ENCODE peak calls at places on chromosomes 13 and 19, in nine cellular contexts. One of them, this sample, is unnamed.
A peak's percentile ranks its signal among the peaks of the same experiment; 100 is the strongest.

GRCh38 chr19:2699413-2700142 is 2.9 kb downstream of the GNG7 start:
- DNase-seq in NCI-H2081 treated with DMSO at 0.1 percent for 48 hours: no peak
- DNase-seq in AG10803: no peak
- DNase-seq in NCI-H1930: no peak
- DNase-seq in cardiac muscle cell: no peak
- DNase-seq in A549: no peak
- DNase-seq in AG04449: no peak
- DNase-seq in heart right ventricle: no peak
- DNase-seq in NCI-H2107: no peak
- DNase-seq in this sample: no peak

GRCh38 chr13:113448545-113448884 is 4.8 kb downstream of the ADPRHL1 start:
- DNase-seq in NCI-H2081 treated with DMSO at 0.1 percent for 48 hours: no peak
- DNase-seq in A549: no peak
- DNase-seq in AG10803: no peak
- DNase-seq in AG04449: no peak
- DNase-seq in NCI-H2107: no peak
- DNase-seq in cardiac muscle cell: peak; percentile 57
- DNase-seq in heart right ventricle: peak; percentile 73
- DNase-seq in NCI-H1930: no peak
- DNase-seq in this sample: no peak

GRCh38 chr19:40530091-40530901 is 46.4 kb upstream of the SHKBP1 start:
- DNase-seq in AG04449: no peak
- DNase-seq in cardiac muscle cell: peak; percentile 82
- DNase-seq in NCI-H2107: no peak
- DNase-seq in NCI-H1930: peak; percentile 86
- DNase-seq in NCI-H2081 treated with DMSO at 0.1 percent for 48 hours: no peak
- DNase-seq in heart right ventricle: peak; percentile 32
- DNase-seq in A549: peak; percentile 77
- DNase-seq in AG10803: no peak
- DNase-seq in this sample: no peak

GRCh38 chr19:17775245-17775927 is 19.6 kb upstream of the B3GNT3 start:
- DNase-seq in heart right ventricle: no peak
- DNase-seq in cardiac muscle cell: peak; percentile 56
- DNase-seq in AG04449: no peak
- DNase-seq in AG10803: peak; percentile 9
- DNase-seq in NCI-H2107: no peak
- DNase-seq in NCI-H2081 treated with DMSO at 0.1 percent for 48 hours: no peak
- DNase-seq in A549: no peak
- DNase-seq in NCI-H1930: no peak
- DNase-seq in this sample: peak; percentile 19

GRCh38 chr19:8512115-8512967 is 1.6 kb downstream of the ZNF414 start:
- DNase-seq in AG04449: no peak
- DNase-seq in A549: peak; percentile 38
- DNase-seq in heart right ventricle: no peak
- DNase-seq in NCI-H2107: no peak
- DNase-seq in cardiac muscle cell: no peak
- DNase-seq in AG10803: no peak
- DNase-seq in NCI-H2081 treated with DMSO at 0.1 percent for 48 hours: no peak
- DNase-seq in NCI-H1930: no peak
- DNase-seq in this sample: no peak

GRCh38 chr13:71922191-71922590 is 55.2 kb upstream of the DACH1 start:
- DNase-seq in NCI-H2081 treated with DMSO at 0.1 percent for 48 hours: no peak
- DNase-seq in A549: no peak
- DNase-seq in cardiac muscle cell: no peak
- DNase-seq in NCI-H2107: no peak
- DNase-seq in heart right ventricle: no peak
- DNase-seq in AG10803: peak; percentile 47
- DNase-seq in NCI-H1930: peak; percentile 45
- DNase-seq in AG04449: no peak
- DNase-seq in this sample: no peak

GRCh38 chr19:13507053-13507611 is 853 bp upstream of the CACNA1A start:
- DNase-seq in NCI-H2081 treated with DMSO at 0.1 percent for 48 hours: no peak
- DNase-seq in NCI-H2107: no peak
- DNase-seq in AG10803: peak; percentile 56
- DNase-seq in A549: no peak
- DNase-seq in NCI-H1930: no peak
- DNase-seq in heart right ventricle: no peak
- DNase-seq in AG04449: no peak
- DNase-seq in cardiac muscle cell: peak; percentile 18
- DNase-seq in this sample: peak; percentile 56

GRCh38 chr19:29690842-29691241 is 24.2 kb downstream of the C19orf12 start:
- DNase-seq in heart right ventricle: no peak
- DNase-seq in AG10803: peak; percentile 30
- DNase-seq in AG04449: no peak
- DNase-seq in NCI-H2107: no peak
- DNase-seq in NCI-H2081 treated with DMSO at 0.1 percent for 48 hours: no peak
- DNase-seq in A549: peak; percentile 79
- DNase-seq in cardiac muscle cell: no peak
- DNase-seq in NCI-H1930: peak; percentile 29
- DNase-seq in this sample: peak; percentile 49

GRCh38 chr13:90443268-90443667 is 904.2 kb upstream of the MIR17HG start:
- DNase-seq in NCI-H1930: no peak
- DNase-seq in AG04449: no peak
- DNase-seq in heart right ventricle: no peak
- DNase-seq in A549: no peak
- DNase-seq in cardiac muscle cell: no peak
- DNase-seq in NCI-H2081 treated with DMSO at 0.1 percent for 48 hours: no peak
- DNase-seq in AG10803: no peak
- DNase-seq in NCI-H2107: no peak
- DNase-seq in this sample: peak; percentile 9

GRCh38 chr19:44803442-44804428 is 5.2 kb upstream of the BCAM start:
- DNase-seq in NCI-H1930: no peak
- DNase-seq in AG04449: no peak
- DNase-seq in A549: no peak
- DNase-seq in heart right ventricle: no peak
- DNase-seq in cardiac muscle cell: no peak
- DNase-seq in NCI-H2107: no peak
- DNase-seq in AG10803: no peak
- DNase-seq in NCI-H2081 treated with DMSO at 0.1 percent for 48 hours: no peak
- DNase-seq in this sample: no peak

GRCh38 chr19:4449022-4449825 is 8.4 kb downstream of the UBXN6 start:
- DNase-seq in NCI-H2081 treated with DMSO at 0.1 percent for 48 hours: no peak
- DNase-seq in A549: no peak
- DNase-seq in AG04449: no peak
- DNase-seq in AG10803: no peak
- DNase-seq in NCI-H1930: no peak
- DNase-seq in heart right ventricle: peak; percentile 81
- DNase-seq in cardiac muscle cell: no peak
- DNase-seq in NCI-H2107: no peak
- DNase-seq in this sample: no peak

GRCh38 chr19:45492627-45493470 is 4.0 kb downstream of the RTN2 start:
- DNase-seq in A549: no peak
- DNase-seq in heart right ventricle: peak; percentile 65
- DNase-seq in cardiac muscle cell: peak; percentile 90
- DNase-seq in NCI-H1930: no peak
- DNase-seq in NCI-H2107: no peak
- DNase-seq in NCI-H2081 treated with DMSO at 0.1 percent for 48 hours: no peak
- DNase-seq in AG04449: no peak
- DNase-seq in AG10803: peak; percentile 70
- DNase-seq in this sample: peak; percentile 80

GRCh38 chr19:5889288-5889971 is 14.2 kb downstream of the NDUFA11 start:
- DNase-seq in heart right ventricle: no peak
- DNase-seq in AG04449: no peak
- DNase-seq in NCI-H2081 treated with DMSO at 0.1 percent for 48 hours: no peak
- DNase-seq in AG10803: peak; percentile 54
- DNase-seq in cardiac muscle cell: no peak
- DNase-seq in NCI-H1930: no peak
- DNase-seq in NCI-H2107: no peak
- DNase-seq in A549: no peak
- DNase-seq in this sample: peak; percentile 70

GRCh38 chr19:12778905-12779161 is 3.5 kb upstream of the HOOK2 start:
- DNase-seq in NCI-H2081 treated with DMSO at 0.1 percent for 48 hours: no peak
- DNase-seq in heart right ventricle: no peak
- DNase-seq in NCI-H1930: no peak
- DNase-seq in cardiac muscle cell: no peak
- DNase-seq in AG04449: no peak
- DNase-seq in A549: no peak
- DNase-seq in AG10803: no peak
- DNase-seq in NCI-H2107: no peak
- DNase-seq in this sample: no peak

GRCh38 chr19:3606690-3607289 is at the start of gene TBXA2R:
- DNase-seq in NCI-H1930: no peak
- DNase-seq in AG04449: no peak
- DNase-seq in heart right ventricle: peak; percentile 84
- DNase-seq in A549: peak; percentile 70
- DNase-seq in NCI-H2107: no peak
- DNase-seq in cardiac muscle cell: peak; percentile 28
- DNase-seq in AG10803: peak; percentile 53
- DNase-seq in NCI-H2081 treated with DMSO at 0.1 percent for 48 hours: no peak
- DNase-seq in this sample: peak; percentile 43

GRCh38 chr19:947707-948533 is 22.1 kb downstream of the ARID3A start:
- DNase-seq in NCI-H2081 treated with DMSO at 0.1 percent for 48 hours: no peak
- DNase-seq in A549: no peak
- DNase-seq in NCI-H1930: no peak
- DNase-seq in NCI-H2107: no peak
- DNase-seq in cardiac muscle cell: no peak
- DNase-seq in heart right ventricle: peak; percentile 59
- DNase-seq in AG10803: no peak
- DNase-seq in AG04449: no peak
- DNase-seq in this sample: no peak

GRCh38 chr19:29495971-29496441 is 29.8 kb upstream of the VSTM2B start:
- DNase-seq in heart right ventricle: no peak
- DNase-seq in NCI-H1930: no peak
- DNase-seq in NCI-H2081 treated with DMSO at 0.1 percent for 48 hours: no peak
- DNase-seq in AG04449: no peak
- DNase-seq in AG10803: no peak
- DNase-seq in NCI-H2107: no peak
- DNase-seq in cardiac muscle cell: no peak
- DNase-seq in A549: no peak
- DNase-seq in this sample: no peak

GRCh38 chr13:57627663-57628062 is 3.9 kb upstream of the PCDH17 start:
- DNase-seq in A549: no peak
- DNase-seq in NCI-H2107: no peak
- DNase-seq in cardiac muscle cell: peak; percentile 50
- DNase-seq in heart right ventricle: no peak
- DNase-seq in AG10803: peak; percentile 7
- DNase-seq in NCI-H2081 treated with DMSO at 0.1 percent for 48 hours: no peak
- DNase-seq in NCI-H1930: no peak
- DNase-seq in AG04449: no peak
- DNase-seq in this sample: peak; percentile 2

GRCh38 chr13:36975172-36975571 is 24.0 kb downstream of the ALG5 start:
- DNase-seq in A549: no peak
- DNase-seq in cardiac muscle cell: no peak
- DNase-seq in NCI-H2081 treated with DMSO at 0.1 percent for 48 hours: no peak
- DNase-seq in AG10803: no peak
- DNase-seq in NCI-H2107: no peak
- DNase-seq in NCI-H1930: no peak
- DNase-seq in AG04449: no peak
- DNase-seq in heart right ventricle: no peak
- DNase-seq in this sample: no peak

GRCh38 chr13:47869780-47870179 is 131.3 kb downstream of the SUCLA2 start:
- DNase-seq in heart right ventricle: no peak
- DNase-seq in A549: no peak
- DNase-seq in NCI-H2107: no peak
- DNase-seq in NCI-H2081 treated with DMSO at 0.1 percent for 48 hours: no peak
- DNase-seq in cardiac muscle cell: no peak
- DNase-seq in AG04449: no peak
- DNase-seq in AG10803: no peak
- DNase-seq in NCI-H1930: no peak
- DNase-seq in this sample: no peak

GRCh38 chr13:97107815-97108534 is 113.7 kb upstream of the OXGR1 start:
- DNase-seq in A549: no peak
- DNase-seq in NCI-H1930: no peak
- DNase-seq in cardiac muscle cell: no peak
- DNase-seq in AG10803: no peak
- DNase-seq in AG04449: no peak
- DNase-seq in NCI-H2107: no peak
- DNase-seq in heart right ventricle: no peak
- DNase-seq in NCI-H2081 treated with DMSO at 0.1 percent for 48 hours: no peak
- DNase-seq in this sample: peak; percentile 10

GRCh38 chr13:23956106-23956505 is 58.8 kb upstream of the C1QTNF9B start:
- DNase-seq in AG04449: no peak
- DNase-seq in NCI-H1930: no peak
- DNase-seq in cardiac muscle cell: no peak
- DNase-seq in heart right ventricle: no peak
- DNase-seq in AG10803: peak; percentile 44
- DNase-seq in A549: no peak
- DNase-seq in NCI-H2107: no peak
- DNase-seq in NCI-H2081 treated with DMSO at 0.1 percent for 48 hours: no peak
- DNase-seq in this sample: peak; percentile 55

GRCh38 chr19:391199-391557 is 17.8 kb downstream of the C2CD4C start:
- DNase-seq in NCI-H2107: no peak
- DNase-seq in heart right ventricle: no peak
- DNase-seq in cardiac muscle cell: no peak
- DNase-seq in NCI-H2081 treated with DMSO at 0.1 percent for 48 hours: no peak
- DNase-seq in NCI-H1930: no peak
- DNase-seq in AG04449: no peak
- DNase-seq in A549: no peak
- DNase-seq in AG10803: no peak
- DNase-seq in this sample: no peak